ENCODE peak calls at places on chromosomes 2 and 18, in ten cellular contexts. A, V, W, F, B, D, S, I, C and H are unnamed samples.

GRCh38 chr2:191264647-191265079 is 19.5 kb downstream of the MYO1B start:
- DNase-seq in V (no peak), I (no peak), B (no peak), F (peak; percentile 81), D (no peak), W (peak; percentile 87), A (no peak), C (no peak), S (peak; percentile 52), H (no peak)

GRCh38 chr2:47695800-47696477 is 87.0 kb upstream of the MSH6 start:
- DNase-seq in B (no peak), I (no peak), F (no peak), S (no peak), A (no peak), C (no peak), D (no peak), V (no peak), W (no peak), H (no peak)

GRCh38 chr2:19933351-19933981 is 31.7 kb upstream of the TTC32 start:
- DNase-seq in V (no peak), C (no peak), D (peak; percentile 2), F (peak; percentile 94), I (no peak), B (no peak), S (peak; percentile 56), W (peak; percentile 82), A (peak; percentile 23), H (no peak)

GRCh38 chr2:19538411-19538963 is 180.1 kb upstream of the OSR1 start:
- DNase-seq in A (no peak), S (peak; percentile 99), B (no peak), I (peak; percentile 64), D (no peak), W (peak; percentile 97), F (peak; percentile 93), C (no peak), V (peak; percentile 63), H (no peak)

GRCh38 chr2:132437852-132438649 is 21.4 kb downstream of the GPR39 start:
- DNase-seq in D (no peak), W (no peak), F (no peak), A (no peak), I (no peak), C (no peak), V (no peak), B (no peak), S (no peak), H (no peak)

GRCh38 chr2:200905618-200906296 is 16.6 kb downstream of the NIF3L1 start:
- DNase-seq in S (peak; percentile 45), I (peak; percentile 82), C (peak; percentile 56), F (peak; percentile 88), D (no peak), V (peak; percentile 82), B (peak; percentile 69), W (peak; percentile 75), A (peak; percentile 68), H (peak; percentile 54)

GRCh38 chr2:49857371-49858112 is 703.2 kb upstream of the FSHR start:
- DNase-seq in S (no peak), C (no peak), I (no peak), W (no peak), V (no peak), B (no peak), F (no peak), D (no peak), A (no peak), H (no peak)

GRCh38 chr2:197777823-197778407 is 7.2 kb downstream of the BOLL start:
- DNase-seq in A (no peak), F (peak; percentile 67), V (no peak), C (no peak), B (no peak), D (no peak), I (peak; percentile 62), S (peak; percentile 4), W (peak; percentile 47), H (no peak)

GRCh38 chr18:48452863-48453323 is 43.7 kb upstream of the ZBTB7C start:
- DNase-seq in V (no peak), B (no peak), I (no peak), S (peak; percentile 54), C (no peak), D (no peak), F (peak; percentile 64), A (no peak), W (no peak), H (peak; percentile 9)

GRCh38 chr2:216086207-216086893 is 4.6 kb downstream of the TMEM169 start:
- DNase-seq in I (no peak), B (no peak), F (no peak), D (no peak), C (no peak), W (no peak), S (no peak), A (peak; percentile 37), V (no peak), H (no peak)

GRCh38 chr2:132991464-132992045 is 321.6 kb upstream of the LYPD1 start:
- DNase-seq in V (no peak), I (no peak), F (no peak), W (no peak), A (no peak), B (no peak), D (no peak), S (peak; percentile 63), C (no peak), H (no peak)

GRCh38 chr2:23510471-23510870 is 125.5 kb downstream of the KLHL29 start:
- DNase-seq in B (peak; percentile 46), S (no peak), V (no peak), F (no peak), I (no peak), W (no peak), A (no peak), C (no peak), D (no peak), H (no peak)

GRCh38 chr2:241965931-241966412 is 96.4 kb downstream of the RTP5 start:
- DNase-seq in W (peak; percentile 95), A (peak; percentile 74), F (peak; percentile 99), S (no peak), D (peak; percentile 59), V (peak; percentile 38), C (no peak), I (peak; percentile 98), B (no peak), H (no peak)

GRCh38 chr18:23779696-23780303 is 90.5 kb downstream of the LAMA3 start:
- DNase-seq in B (no peak), W (peak; percentile 69), S (no peak), A (no peak), D (no peak), I (no peak), V (no peak), F (peak; percentile 52), C (no peak), H (no peak)

GRCh38 chr2:43197568-43197896 is 28.9 kb downstream of the ZFP36L2 start:
- DNase-seq in A (no peak), S (no peak), D (no peak), W (no peak), I (no peak), C (no peak), B (no peak), V (no peak), F (no peak), H (no peak)

GRCh38 chr2:9738718-9739496 is 104.4 kb upstream of the TAF1B start:
- DNase-seq in W (peak; percentile 48), B (peak; percentile 33), V (peak; percentile 68), C (no peak), D (no peak), S (no peak), A (peak; percentile 44), I (no peak), F (no peak), H (no peak)

GRCh38 chr2:219777388-219777787 is 150.0 kb downstream of the SLC4A3 start:
- DNase-seq in C (no peak), B (no peak), D (no peak), W (no peak), I (no peak), V (no peak), S (no peak), F (no peak), A (no peak), H (no peak)
- TF ChIP-seq CTCF in C (no peak), B (no peak), D (no peak), W (no peak), I (no peak), V (no peak), S (no peak), F (no peak), A (no peak), H (no peak)

GRCh38 chr18:58896734-58897508 is 32.2 kb downstream of the ZNF532 start:
- DNase-seq in W (no peak), C (no peak), I (no peak), S (no peak), B (no peak), D (no peak), V (no peak), F (no peak), A (peak; percentile 29), H (no peak)
- TF ChIP-seq CTCF in W (peak; percentile 6), C (no peak), I (no peak), S (no peak), B (no peak), D (no peak), V (no peak), F (no peak), A (no peak), H (no peak)

DNA sequence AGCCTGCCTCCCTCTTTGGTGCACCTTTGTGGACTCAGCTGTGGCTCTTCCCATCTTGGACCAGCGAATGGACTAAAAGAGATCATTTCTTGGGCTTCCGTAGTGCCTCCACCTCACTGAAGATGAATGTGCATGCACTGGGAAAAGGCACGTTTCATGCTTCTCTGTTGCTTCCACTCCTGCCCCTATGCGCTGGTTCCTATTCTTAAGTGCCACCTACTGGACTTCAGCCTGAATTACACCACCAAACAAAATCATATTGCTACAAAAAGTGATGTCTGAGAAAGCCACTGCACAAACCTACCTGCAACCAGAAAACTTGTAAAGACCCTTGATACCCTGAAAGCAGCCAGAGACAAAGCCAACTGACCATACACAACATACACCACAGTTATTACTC is 695.6 kb downstream of the TSN start:
- DNase-seq in V (no peak), A (peak; percentile 5), S (peak; percentile 42), C (no peak), W (peak; percentile 35), I (peak; percentile 53), F (peak; percentile 33), B (no peak), D (no peak), H (no peak)
- TF ChIP-seq CTCF in V (peak; percentile 32), A (no peak), S (peak; percentile 57), C (peak; percentile 44), W (peak; percentile 69), I (peak; percentile 71), F (peak; percentile 50), B (peak; percentile 35), D (peak; percentile 67), H (no peak)

DNA sequence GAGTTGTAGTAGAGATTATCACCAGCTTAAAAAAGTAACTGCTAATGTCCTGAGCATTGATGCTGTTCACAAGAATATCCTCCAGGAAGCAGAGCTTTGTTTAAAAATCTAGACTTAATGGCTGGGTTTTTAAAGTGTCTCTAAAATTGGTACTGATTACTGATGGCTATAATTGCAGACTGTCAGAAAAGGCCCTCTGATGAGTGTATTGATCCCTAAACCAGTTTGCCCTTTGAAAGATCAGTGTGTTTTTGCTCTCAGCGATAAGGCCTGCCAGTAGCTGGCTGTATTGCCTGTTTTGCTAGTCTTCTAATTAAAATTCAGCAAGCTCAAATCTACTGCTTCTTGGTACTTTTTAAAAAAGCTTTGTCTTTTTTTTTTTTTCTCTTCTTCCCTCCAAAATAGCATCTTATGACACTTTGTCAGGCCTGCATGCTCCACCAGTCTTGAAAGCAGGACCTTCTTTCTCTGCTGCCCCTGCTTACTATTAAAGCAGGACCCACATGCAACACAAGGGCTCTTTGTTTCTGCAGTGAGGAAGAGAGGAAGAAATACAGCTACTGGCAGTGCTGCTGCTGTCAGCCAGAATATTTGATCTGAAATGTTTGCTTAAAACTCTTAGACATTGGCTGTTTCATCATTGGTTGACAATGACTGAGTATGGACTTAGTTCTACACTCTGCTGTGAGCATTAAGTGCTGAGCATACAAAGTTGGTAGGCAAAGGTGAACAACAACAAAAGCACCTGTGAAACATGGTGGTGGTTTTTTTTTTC is 1.8 kb downstream of the SEC11C start:
- DNase-seq in D (no peak), S (no peak), F (no peak), W (no peak), C (no peak), I (no peak), A (no peak), B (no peak), V (no peak), H (peak; percentile 17)
- TF ChIP-seq CTCF in D (no peak), S (no peak), F (no peak), W (no peak), C (no peak), I (no peak), A (no peak), B (no peak), V (no peak), H (no peak)